ENCODE peak calls at places on chromosomes 7 and 10, in four cellular contexts. W, R, Y and L are unnamed samples.
A peak's percentile ranks its signal among the peaks of the same experiment; 100 is the strongest.

GRCh38 chr7:134778941-134779740 is at the start of gene CALD1:
- DNase-seq in R (peak; percentile 78), Y (no peak), W (no peak), L (peak; percentile 84)

GRCh38 chr7:16083931-16084330 is 337.4 kb downstream of the CRPPA start:
- DNase-seq in R (no peak), W (no peak), Y (no peak), L (no peak)

GRCh38 chr7:25897261-25897782 is 254.7 kb upstream of the NFE2L3 start:
- DNase-seq in Y (no peak), R (no peak), W (peak; percentile 77), L (no peak)

GRCh38 chr10:68251625-68252275 is 19.8 kb upstream of the ATOH7 start:
- DNase-seq in Y (peak; percentile 24), R (no peak), W (no peak), L (no peak)

GRCh38 chr10:77173615-77174461 is 463.8 kb downstream of the KCNMA1 start:
- DNase-seq in R (peak; percentile 61), W (peak; percentile 81), Y (peak; percentile 28), L (peak; percentile 79)

GRCh38 chr7:38881015-38881414 is 28.0 kb downstream of the VPS41 start:
- DNase-seq in W (no peak), R (no peak), Y (no peak), L (no peak)

GRCh38 chr10:14859775-14860174 is 18.9 kb upstream of the SUV39H2 start:
- DNase-seq in W (no peak), R (no peak), Y (no peak), L (no peak)

GRCh38 chr7:39682042-39682441 is 58.7 kb downstream of the RALA start:
- DNase-seq in W (no peak), R (no peak), Y (no peak), L (no peak)

GRCh38 chr7:7972128-7972527 is 3.5 kb downstream of the GLCCI1 start:
- DNase-seq in Y (no peak), W (peak; percentile 23), R (no peak), L (no peak)

GRCh38 chr7:40566879-40567278 is 432.1 kb downstream of the SUGCT start:
- DNase-seq in Y (no peak), W (no peak), R (no peak), L (no peak)

GRCh38 chr7:134514663-134515062 is 12.7 kb upstream of the AKR1B10 start:
- DNase-seq in W (peak; percentile 82), Y (peak; percentile 13), R (peak; percentile 66), L (peak; percentile 83)

GRCh38 chr10:84267503-84268126 is 22.8 kb downstream of the RGR start:
- DNase-seq in W (peak; percentile 75), Y (no peak), R (peak; percentile 13), L (peak; percentile 49)

GRCh38 chr10:77524300-77524711 is 113.3 kb downstream of the KCNMA1 start:
- DNase-seq in W (no peak), R (no peak), Y (no peak), L (no peak)

GRCh38 chr10:112755446-112756117 is 194.5 kb upstream of the TCF7L2 start:
- DNase-seq in R (peak; percentile 77), W (peak; percentile 16), Y (no peak), L (peak; percentile 26)

GRCh38 chr10:79943871-79944270 is 5.0 kb downstream of the SFTPD start:
- DNase-seq in Y (no peak), R (no peak), W (no peak), L (no peak)

GRCh38 chr7:79287976-79288375 is 165.5 kb downstream of the MAGI2 start:
- DNase-seq in R (no peak), Y (no peak), W (no peak), L (no peak)

GRCh38 chr7:102099474-102099873 is 187.2 kb upstream of the SH2B2 start:
- DNase-seq in Y (no peak), W (no peak), R (no peak), L (no peak)

GRCh38 chr10:1972406-1972805 is 235.1 kb upstream of the ADARB2 start:
- DNase-seq in Y (no peak), R (no peak), W (no peak), L (no peak)

GRCh38 chr10:5814110-5815107 is 1.2 kb upstream of the GDI2 start:
- DNase-seq in R (no peak), Y (no peak), W (peak; percentile 63), L (no peak)

GRCh38 chr10:126013489-126014281 is 117.3 kb downstream of the FANK1 start:
- DNase-seq in Y (no peak), W (peak; percentile 27), R (no peak), L (no peak)

DNA sequence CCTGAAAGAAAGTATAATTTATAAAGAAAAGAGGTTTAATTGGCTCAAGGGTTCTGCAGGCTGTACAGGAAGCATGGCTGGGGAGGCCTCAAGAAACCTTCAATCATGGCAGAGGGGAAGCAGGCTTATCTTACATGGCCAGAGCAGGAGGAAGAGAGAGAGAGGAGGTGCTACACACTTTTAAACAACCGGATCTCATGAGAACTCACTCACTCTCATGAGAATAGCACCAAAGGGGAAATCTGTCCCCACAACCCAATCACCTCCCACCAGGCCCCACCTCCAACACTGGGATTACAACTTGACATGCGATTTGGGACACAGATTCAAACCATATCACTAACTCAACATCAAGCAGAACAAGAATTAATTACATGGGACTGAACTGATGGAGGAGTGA is 6.9 kb upstream of the ZNF485 start:
- DNase-seq in Y (no peak), R (no peak), W (peak; percentile 73), L (no peak)
- TF ChIP-seq TARDBP in Y (no peak), R (no peak), W (no peak), L (no peak)

GRCh38 chr10:52997007-52997406 is 224.4 kb upstream of the MBL2 start:
- DNase-seq in W (no peak), R (no peak), Y (no peak), L (no peak)

GRCh38 chr10:52992569-52992968 is 220.0 kb upstream of the MBL2 start:
- DNase-seq in Y (no peak), R (no peak), W (no peak), L (no peak)

GRCh38 chr10:52999258-52999657 is 226.7 kb upstream of the MBL2 start:
- DNase-seq in W (no peak), R (no peak), Y (no peak), L (no peak)

GRCh38 chr10:52993109-52993508 is 220.5 kb upstream of the MBL2 start:
- DNase-seq in R (no peak), W (no peak), Y (no peak), L (no peak)

GRCh38 chr10:52994370-52994769 is 221.8 kb upstream of the MBL2 start:
- DNase-seq in W (no peak), R (no peak), Y (no peak), L (no peak)
- TF ChIP-seq TARDBP in W (no peak), R (no peak), Y (no peak), L (no peak)

DNA sequence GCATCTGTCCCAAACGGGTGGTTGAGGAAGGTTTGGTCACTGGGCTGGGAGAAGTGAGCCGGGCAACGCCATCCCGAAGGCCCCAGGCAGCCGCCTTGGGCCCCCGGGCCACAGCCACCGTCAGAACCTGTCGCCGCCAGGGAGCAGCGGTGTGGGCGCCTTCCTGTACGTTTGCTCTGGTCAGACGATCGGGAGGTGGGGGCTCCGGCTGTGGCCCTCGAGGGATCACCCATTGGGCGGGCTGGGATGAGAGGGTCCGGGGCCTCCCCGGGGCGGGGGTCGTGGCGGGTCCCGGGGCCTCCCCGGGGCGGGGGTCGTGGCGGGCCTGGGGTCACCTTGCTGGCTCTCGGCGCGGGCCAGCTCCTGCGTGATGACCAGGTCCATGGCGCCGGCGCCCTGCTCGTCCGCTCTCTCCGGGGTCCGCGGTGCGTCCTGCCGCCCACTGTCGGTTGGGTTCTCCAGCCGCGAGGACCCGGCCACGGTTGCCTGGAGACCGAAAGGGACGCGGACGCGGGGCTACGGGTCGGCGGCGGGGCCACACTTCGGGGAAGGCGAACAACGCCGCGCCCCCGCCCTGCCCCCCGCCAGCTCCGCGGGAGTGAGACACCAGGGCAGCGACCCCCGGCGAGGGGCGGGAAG is at the start of gene CFAP46:
- DNase-seq in Y (no peak), R (no peak), W (no peak), L (no peak)
- TF ChIP-seq TARDBP in Y (no peak), R (no peak), W (no peak), L (no peak)

DNA sequence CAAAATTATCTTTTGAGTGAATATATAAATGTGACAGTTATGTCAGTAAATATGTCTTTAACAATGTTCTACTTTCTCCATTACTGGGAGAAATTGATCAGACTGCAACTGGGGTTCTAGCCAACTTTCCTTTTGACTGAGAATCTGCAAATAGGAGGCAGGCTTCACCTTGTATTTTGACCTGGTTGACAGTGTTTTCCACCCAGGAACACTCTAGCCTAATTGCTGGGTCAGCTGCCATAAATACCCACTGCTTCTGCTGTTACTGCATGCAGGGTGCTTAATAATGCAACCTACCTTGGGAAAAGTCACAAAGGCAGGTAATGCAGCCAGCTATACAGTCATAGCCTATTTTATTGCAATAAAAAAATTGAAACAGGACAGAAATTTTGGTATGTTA is 319.0 kb downstream of the DGKB start:
- DNase-seq in R (no peak), W (no peak), Y (no peak), L (no peak)
- TF ChIP-seq TARDBP in R (no peak), W (no peak), Y (no peak), L (no peak)

GRCh38 chr7:975702-976473 is 539 bp upstream of the COX19 start:
- DNase-seq in Y (no peak), R (no peak), W (no peak), L (no peak)

GRCh38 chr7:973312-973711 is 2.0 kb downstream of the COX19 start:
- DNase-seq in Y (no peak), W (no peak), R (no peak), L (no peak)

GRCh38 chr7:974172-974571 is 1.2 kb downstream of the COX19 start:
- DNase-seq in Y (no peak), R (no peak), W (no peak), L (no peak)

GRCh38 chr7:976901-977325 is 1.6 kb upstream of the COX19 start:
- DNase-seq in Y (no peak), R (peak; percentile 83), W (no peak), L (no peak)

DNA sequence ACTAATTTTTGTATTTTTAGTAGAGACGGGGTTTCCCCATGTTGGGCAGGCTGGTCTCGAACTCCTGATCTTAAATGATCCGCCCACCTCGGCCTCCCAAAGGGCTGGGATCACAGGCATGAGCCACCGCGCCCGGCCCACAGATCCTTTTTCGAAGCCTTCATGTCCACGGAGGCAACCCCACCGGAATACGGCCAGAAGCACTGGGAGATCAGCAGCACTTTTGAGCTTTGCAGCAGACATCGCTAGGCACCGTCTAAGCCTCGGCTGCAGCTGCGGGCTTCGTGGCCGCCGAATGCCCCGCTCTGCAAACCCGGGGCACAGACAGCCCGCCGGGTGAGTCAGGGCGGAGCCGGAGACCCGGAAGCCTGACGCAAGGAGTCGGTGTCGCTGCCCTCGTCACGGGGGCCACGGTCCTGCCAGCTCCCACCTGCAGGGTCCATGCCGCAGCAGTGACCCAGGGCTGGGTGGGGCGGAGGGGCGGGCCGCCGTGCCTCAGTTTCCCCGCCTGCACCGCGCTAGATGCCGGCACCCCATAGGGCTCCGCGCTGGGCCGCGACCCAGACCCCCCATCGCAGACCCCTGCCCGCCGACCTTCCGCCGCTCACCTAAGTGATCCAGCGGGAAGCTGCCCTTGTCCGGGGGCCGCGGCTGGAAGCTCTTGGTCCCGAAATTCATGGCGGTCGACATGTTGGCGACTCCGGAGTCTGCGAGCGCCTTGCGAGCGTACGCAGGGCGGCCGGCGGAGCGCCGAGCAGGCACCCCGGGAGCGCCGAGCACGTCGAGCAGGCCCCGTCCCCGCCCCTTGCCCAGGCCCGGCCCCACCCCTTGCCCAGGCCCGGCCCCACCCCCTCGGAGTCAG is at the start of gene COX19:
- DNase-seq in R (peak; percentile 75), W (peak; percentile 90), Y (peak; percentile 42), L (peak; percentile 95)
- TF ChIP-seq TARDBP in R (peak; percentile 33), W (no peak), Y (no peak), L (no peak)